ENCODE peak calls at places on chromosomes 3 and 15, in five cellular contexts. G, O, Z, M and F are unnamed samples.

GRCh38 chr3:20068512-20069177 is 28.4 kb downstream of the KAT2B start:
- DNase-seq in G (no peak), O (no peak), Z (no peak), M (no peak), F (no peak)

GRCh38 chr15:87267798-87268197 is 988.7 kb downstream of the NTRK3 start:
- DNase-seq in G (no peak), O (no peak), Z (peak; percentile 97), M (no peak), F (no peak)

GRCh38 chr15:71891026-71891425 is 80.7 kb downstream of the NR2E3 start:
- DNase-seq in G (no peak), O (peak; percentile 14), Z (peak; percentile 1), M (no peak), F (no peak)

GRCh38 chr3:16186081-16186480 is 11.6 kb downstream of the GALNT15 start:
- DNase-seq in G (no peak), O (no peak), Z (no peak), M (no peak), F (no peak)

GRCh38 chr15:77497942-77498361 is 77.3 kb downstream of the HMG20A start:
- DNase-seq in G (no peak), O (no peak), Z (peak; percentile 59), M (no peak), F (peak; percentile 74)

GRCh38 chr3:197399486-197399885 is 101.1 kb upstream of the DLG1 start:
- DNase-seq in G (no peak), O (no peak), Z (no peak), M (no peak), F (no peak)

GRCh38 chr3:18308096-18308495 is 117.0 kb downstream of the SATB1 start:
- DNase-seq in G (no peak), O (no peak), Z (no peak), M (no peak), F (no peak)

GRCh38 chr3:52851348-52851747 is 16.5 kb upstream of the MUSTN1 start:
- DNase-seq in G (no peak), O (no peak), Z (peak; percentile 16), M (peak; percentile 32), F (no peak)

GRCh38 chr3:186316666-186317260 is 45.3 kb downstream of the DGKG start:
- DNase-seq in G (no peak), O (no peak), Z (peak; percentile 69), M (no peak), F (no peak)

GRCh38 chr15:66895794-66896453 is 169.5 kb upstream of the SMAD3 start:
- DNase-seq in G (no peak), O (no peak), Z (no peak), M (no peak), F (no peak)

GRCh38 chr15:46567968-46568367 is 933.1 kb downstream of the SQOR start:
- DNase-seq in G (no peak), O (no peak), Z (no peak), M (no peak), F (no peak)
- H3K4me1 ChIP-seq in G (no peaks in the 10 kb centered on the region), O (no peaks in the 10 kb centered on the region), Z (no peaks in the 10 kb centered on the region), M (no peaks in the 10 kb centered on the region), F (no peaks in the 10 kb centered on the region)

GRCh38 chr3:50243552-50243895 is 7.5 kb downstream of the GNAI2 start:
- DNase-seq in G (no peak), O (no peak), Z (no peak), M (no peak), F (no peak)

GRCh38 chr3:50246517-50246954 is 10.5 kb downstream of the GNAI2 start:
- DNase-seq in G (no peak), O (peak; percentile 51), Z (peak; percentile 97), M (peak; percentile 89), F (peak; percentile 45)

GRCh38 chr3:50242778-50243551 is 7.0 kb downstream of the GNAI2 start:
- DNase-seq in G (peak; percentile 31), O (peak; percentile 62), Z (peak; percentile 76), M (no peak), F (peak; percentile 69)

GRCh38 chr3:50245831-50246516 is 10.0 kb downstream of the GNAI2 start:
- DNase-seq in G (peak; percentile 96), O (peak; percentile 94), Z (peak; percentile 34), M (peak; percentile 95), F (peak; percentile 93)

GRCh38 chr3:50245251-50245745 is 9.3 kb downstream of the GNAI2 start:
- DNase-seq in G (no peak), O (no peak), Z (peak; percentile 42), M (no peak), F (no peak)
- H3K4me3 ChIP-seq in G (no peak overlapping the region), O (peak overlapping the region; percentile 82), Z (peak overlapping the region; percentile 52), M (peak overlapping the region; percentile 55), F (peak overlapping the region; percentile 43)

GRCh38 chr3:59212128-59212764 is 162.4 kb upstream of the CFAP20DC start:
- DNase-seq in G (peak; percentile 32), O (no peak), Z (peak; percentile 38), M (no peak), F (no peak)
- TF ChIP-seq CTCF in G (peak; percentile 54), O (peak; percentile 37), Z (peak; percentile 53), M (peak; percentile 79), F (peak; percentile 58)

GRCh38 chr15:92906038-92906437 is 5.9 kb downstream of the CHD2 start:
- DNase-seq in G (no peak), O (no peak), Z (no peak), M (no peak), F (no peak)

GRCh38 chr15:92903956-92904831 is 4.1 kb downstream of the CHD2 start:
- DNase-seq in G (peak; percentile 97), O (peak; percentile 99), Z (peak; percentile 98), M (peak; percentile 99), F (peak; percentile 99)

GRCh38 chr15:92906563-92907081 is 6.5 kb downstream of the CHD2 start:
- DNase-seq in G (no peak), O (no peak), Z (peak; percentile 76), M (peak; percentile 68), F (no peak)

GRCh38 chr15:92903588-92903955 is 3.4 kb downstream of the CHD2 start:
- DNase-seq in G (no peak), O (no peak), Z (no peak), M (no peak), F (no peak)

GRCh38 chr15:92904832-92905640 is 4.9 kb downstream of the CHD2 start:
- DNase-seq in G (no peak), O (no peak), Z (no peak), M (no peak), F (no peak)
- H3K4me1 ChIP-seq in G (peaks cover 53% of the 10 kb centered on the region), O (peaks cover 47% of the 10 kb centered on the region), Z (peaks cover 24% of the 10 kb centered on the region), M (peaks cover 59% of the 10 kb centered on the region), F (peaks cover 16% of the 10 kb centered on the region)

GRCh38 chr15:101068523-101068960 is 149.4 kb downstream of the LRRK1 start:
- DNase-seq in G (no peak), O (no peak), Z (peak; percentile 27), M (no peak), F (no peak)
- H3K4me3 ChIP-seq in G (no peak overlapping the region), O (no peak overlapping the region), Z (no peak overlapping the region), M (no peak overlapping the region), F (no peak overlapping the region)

DNA sequence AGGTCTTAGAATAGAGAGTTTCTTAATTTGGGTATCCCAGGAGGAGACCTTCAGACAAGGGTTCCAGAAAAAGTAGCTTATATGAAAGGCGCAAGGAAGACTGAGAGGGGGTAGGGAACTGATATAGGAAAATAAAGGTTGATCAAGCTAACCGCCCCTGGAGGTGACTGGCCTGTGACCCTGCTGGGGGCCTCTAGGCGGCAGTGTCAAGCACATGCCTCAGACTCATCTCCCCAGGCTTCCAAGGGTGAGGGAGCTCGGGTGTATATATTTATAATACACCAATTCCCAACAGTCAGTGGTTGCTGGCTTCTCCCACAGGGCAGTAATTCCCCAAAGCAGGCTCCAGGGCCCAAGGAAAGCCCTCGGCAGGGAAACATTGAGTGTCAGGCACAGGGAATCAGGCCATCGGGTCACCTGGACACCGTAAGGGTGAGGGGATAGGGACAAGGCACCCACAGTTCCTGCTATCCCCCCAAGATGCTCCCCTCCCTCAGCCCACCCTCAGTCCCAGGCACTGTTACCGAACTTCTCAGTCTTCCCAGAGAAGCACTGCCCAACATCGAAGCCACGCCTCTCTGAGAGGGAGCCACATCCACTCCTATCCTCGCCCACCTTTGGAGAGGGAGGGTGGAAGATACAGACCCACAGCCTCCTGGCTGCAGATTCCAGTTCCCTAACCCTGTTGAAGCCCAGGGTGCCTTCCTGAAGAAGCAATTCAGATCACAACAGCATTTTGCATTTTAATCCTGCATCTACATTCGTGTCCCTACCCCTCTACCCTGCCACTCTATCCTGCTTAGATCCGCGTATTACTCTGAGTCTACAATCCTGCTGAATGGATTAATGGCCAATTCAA is 19.5 kb upstream of the CAV3 start:
- DNase-seq in G (no peak), O (no peak), Z (no peak), M (no peak), F (no peak)
- TF ChIP-seq CTCF in G (no peak), O (no peak), Z (no peak), M (no peak), F (peak; percentile 38)

GRCh38 chr3:149453140-149453805 is 21.2 kb upstream of the TM4SF4 start:
- DNase-seq in G (no peak), O (no peak), Z (no peak), M (no peak), F (no peak)
- H3K4me1 ChIP-seq in G (no peaks in the 10 kb centered on the region), O (peaks cover 9% of the 10 kb centered on the region), Z (peaks cover 13% of the 10 kb centered on the region), M (no peaks in the 10 kb centered on the region), F (peaks cover 25% of the 10 kb centered on the region)

GRCh38 chr3:142723665-142723967 is 218 bp upstream of the TRPC1 start:
- DNase-seq in G (no peak), O (no peak), Z (no peak), M (no peak), F (no peak)

GRCh38 chr3:142725352-142725739 is 1.5 kb downstream of the TRPC1 start:
- DNase-seq in G (no peak), O (no peak), Z (no peak), M (no peak), F (no peak)

GRCh38 chr3:142723968-142724681 is at the start of gene TRPC1:
- DNase-seq in G (peak; percentile 57), O (peak; percentile 71), Z (peak; percentile 78), M (peak; percentile 84), F (peak; percentile 77)

GRCh38 chr3:142724682-142725351 is 983 bp downstream of the TRPC1 start:
- DNase-seq in G (peak; percentile 16), O (peak; percentile 16), Z (peak; percentile 40), M (peak; percentile 18), F (peak; percentile 34)

DNA sequence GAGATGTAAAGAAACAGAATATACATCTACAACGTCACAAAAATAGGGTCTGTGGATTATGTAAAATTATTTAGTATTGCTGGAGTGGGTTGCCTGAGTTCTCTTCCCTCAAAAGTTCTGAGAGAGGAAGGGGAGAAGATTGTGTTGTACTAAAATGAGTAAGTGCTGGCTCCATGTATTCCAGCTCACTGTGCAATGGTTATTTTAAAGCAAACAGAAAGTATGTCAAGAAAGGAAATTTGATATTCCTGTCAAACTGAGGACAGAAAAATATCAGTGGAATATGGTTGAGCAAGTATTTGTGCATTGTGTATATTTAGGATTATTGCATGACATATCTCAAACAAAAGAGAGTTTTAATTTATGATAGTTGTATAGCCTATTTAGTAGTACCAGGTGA is 2.2 kb downstream of the TRPC1 start:
- DNase-seq in G (no peak), O (no peak), Z (no peak), M (no peak), F (no peak)
- H3K4me3 ChIP-seq in G (no peak overlapping the region), O (no peak overlapping the region), Z (no peak overlapping the region), M (no peak overlapping the region), F (no peak overlapping the region)